ENCODE peak calls at places on chromosomes 4 and X, in six cellular contexts. One of them, this sample, is unnamed.

GRCh38 chrX:13699183-13699826 is 10.4 kb downstream of the RAB9A start:
- DNase-seq in A549: no peak
- DNase-seq in left ventricle myocardium inferior: no peak
- DNase-seq in AG04450: no peak
- DNase-seq in cardiac muscle cell: no peak
- DNase-seq in heart right ventricle: no peak
- DNase-seq in this sample: peak

GRCh38 chr4:144357970-144358369 is 217.5 kb upstream of the GYPA start:
- DNase-seq in A549: no peak
- DNase-seq in left ventricle myocardium inferior: no peak
- DNase-seq in AG04450: no peak
- DNase-seq in cardiac muscle cell: no peak
- DNase-seq in heart right ventricle: no peak
- DNase-seq in this sample: no peak

GRCh38 chrX:57821703-57822375 is 88.4 kb downstream of the ZXDA start:
- DNase-seq in A549: peak
- DNase-seq in left ventricle myocardium inferior: no peak
- DNase-seq in AG04450: peak
- DNase-seq in cardiac muscle cell: peak
- DNase-seq in heart right ventricle: no peak
- DNase-seq in this sample: no peak

GRCh38 chrX:154056739-154057367 is 37.2 kb upstream of the IRAK1 start:
- DNase-seq in A549: peak
- DNase-seq in left ventricle myocardium inferior: no peak
- DNase-seq in AG04450: no peak
- DNase-seq in cardiac muscle cell: no peak
- DNase-seq in heart right ventricle: no peak
- DNase-seq in this sample: no peak

GRCh38 chrX:18883961-18884765 is 99.8 kb downstream of the PHKA2 start:
- DNase-seq in A549: no peak
- DNase-seq in left ventricle myocardium inferior: no peak
- DNase-seq in AG04450: no peak
- DNase-seq in cardiac muscle cell: no peak
- DNase-seq in heart right ventricle: no peak
- DNase-seq in this sample: no peak

GRCh38 chr4:130849985-130850632 is 1754.2 kb downstream of the C4orf33 start:
- DNase-seq in A549: no peak
- DNase-seq in left ventricle myocardium inferior: no peak
- DNase-seq in AG04450: no peak
- DNase-seq in cardiac muscle cell: no peak
- DNase-seq in heart right ventricle: no peak
- DNase-seq in this sample: no peak

GRCh38 chr4:48779095-48779997 is 733 bp downstream of the FRYL start:
- DNase-seq in A549: peak
- DNase-seq in left ventricle myocardium inferior: peak
- DNase-seq in AG04450: no peak
- DNase-seq in cardiac muscle cell: peak
- DNase-seq in heart right ventricle: peak
- DNase-seq in this sample: peak

GRCh38 chrX:70504772-70505450 is 60.3 kb downstream of the DLG3 start:
- DNase-seq in A549: no peak
- DNase-seq in left ventricle myocardium inferior: no peak
- DNase-seq in AG04450: no peak
- DNase-seq in cardiac muscle cell: no peak
- DNase-seq in heart right ventricle: no peak
- DNase-seq in this sample: no peak

GRCh38 chrX:11341274-11342256 is 48.4 kb downstream of the AMELX start:
- DNase-seq in A549: peak
- DNase-seq in left ventricle myocardium inferior: peak
- DNase-seq in AG04450: no peak
- DNase-seq in cardiac muscle cell: no peak
- DNase-seq in heart right ventricle: peak
- DNase-seq in this sample: peak

GRCh38 chr4:100240008-100240407 is 49.7 kb upstream of the DDIT4L start:
- DNase-seq in A549: no peak
- DNase-seq in left ventricle myocardium inferior: peak
- DNase-seq in AG04450: no peak
- DNase-seq in cardiac muscle cell: no peak
- DNase-seq in heart right ventricle: peak
- DNase-seq in this sample: no peak

GRCh38 chrX:79147477-79147876 is 3.0 kb downstream of the GPR174 start:
- DNase-seq in A549: no peak
- DNase-seq in left ventricle myocardium inferior: no peak
- DNase-seq in AG04450: no peak
- DNase-seq in cardiac muscle cell: no peak
- DNase-seq in heart right ventricle: no peak
- DNase-seq in this sample: no peak

GRCh38 chrX:110397904-110398303 is 39.3 kb downstream of the RTL9 start:
- DNase-seq in A549: no peak
- DNase-seq in left ventricle myocardium inferior: no peak
- DNase-seq in AG04450: no peak
- DNase-seq in cardiac muscle cell: no peak
- DNase-seq in heart right ventricle: no peak
- DNase-seq in this sample: no peak

GRCh38 chrX:153032397-153033118 is 23.7 kb upstream of the PNMA3 start:
- DNase-seq in A549: peak
- DNase-seq in left ventricle myocardium inferior: peak
- DNase-seq in AG04450: no peak
- DNase-seq in cardiac muscle cell: peak
- DNase-seq in heart right ventricle: peak
- DNase-seq in this sample: peak

GRCh38 chr4:1633993-1634392 is 50.1 kb downstream of the FAM53A start:
- DNase-seq in A549: no peak
- DNase-seq in left ventricle myocardium inferior: no peak
- DNase-seq in AG04450: no peak
- DNase-seq in cardiac muscle cell: no peak
- DNase-seq in heart right ventricle: no peak
- DNase-seq in this sample: no peak

GRCh38 chr4:186260504-186261448 is 5.2 kb upstream of the F11 start:
- DNase-seq in A549: no peak
- DNase-seq in left ventricle myocardium inferior: no peak
- DNase-seq in AG04450: no peak
- DNase-seq in cardiac muscle cell: no peak
- DNase-seq in heart right ventricle: no peak
- DNase-seq in this sample: no peak

GRCh38 chr4:172998527-172999469 is 169.8 kb upstream of the GALNT7 start:
- DNase-seq in A549: peak
- DNase-seq in left ventricle myocardium inferior: no peak
- DNase-seq in AG04450: no peak
- DNase-seq in cardiac muscle cell: no peak
- DNase-seq in heart right ventricle: no peak
- DNase-seq in this sample: no peak

GRCh38 chr4:1493540-1494287 is 87.5 kb upstream of the NKX1-1 start:
- DNase-seq in A549: no peak
- DNase-seq in left ventricle myocardium inferior: no peak
- DNase-seq in AG04450: no peak
- DNase-seq in cardiac muscle cell: no peak
- DNase-seq in heart right ventricle: no peak
- DNase-seq in this sample: peak

GRCh38 chrX:15853586-15854079 is 980 bp downstream of the AP1S2 start:
- DNase-seq in A549: no peak
- DNase-seq in left ventricle myocardium inferior: no peak
- DNase-seq in AG04450: no peak
- DNase-seq in cardiac muscle cell: no peak
- DNase-seq in heart right ventricle: no peak
- DNase-seq in this sample: no peak

GRCh38 chr4:139921551-139922184 is 232.3 kb downstream of the MAML3 start:
- DNase-seq in A549: no peak
- DNase-seq in left ventricle myocardium inferior: no peak
- DNase-seq in AG04450: no peak
- DNase-seq in cardiac muscle cell: no peak
- DNase-seq in heart right ventricle: no peak
- DNase-seq in this sample: no peak

GRCh38 chr4:99462875-99463464 is 27.8 kb upstream of the ADH7 start:
- DNase-seq in A549: peak
- DNase-seq in left ventricle myocardium inferior: peak
- DNase-seq in AG04450: peak
- DNase-seq in cardiac muscle cell: peak
- DNase-seq in heart right ventricle: no peak
- DNase-seq in this sample: no peak

GRCh38 chrX:54198262-54198661 is 15.2 kb upstream of the FAM120C start:
- DNase-seq in A549: no peak
- DNase-seq in left ventricle myocardium inferior: no peak
- DNase-seq in AG04450: no peak
- DNase-seq in cardiac muscle cell: no peak
- DNase-seq in heart right ventricle: no peak
- DNase-seq in this sample: no peak

GRCh38 chrX:133985164-133986007 is at the start of gene GPC3:
- DNase-seq in A549: peak
- DNase-seq in left ventricle myocardium inferior: peak
- DNase-seq in AG04450: no peak
- DNase-seq in cardiac muscle cell: peak
- DNase-seq in heart right ventricle: peak
- DNase-seq in this sample: peak

GRCh38 chr4:176708771-176709311 is 83.9 kb downstream of the VEGFC start:
- DNase-seq in A549: no peak
- DNase-seq in left ventricle myocardium inferior: no peak
- DNase-seq in AG04450: no peak
- DNase-seq in cardiac muscle cell: no peak
- DNase-seq in heart right ventricle: no peak
- DNase-seq in this sample: no peak

GRCh38 chrX:23403849-23404248 is 69.2 kb downstream of the PTCHD1 start:
- DNase-seq in A549: peak
- DNase-seq in left ventricle myocardium inferior: no peak
- DNase-seq in AG04450: no peak
- DNase-seq in cardiac muscle cell: peak
- DNase-seq in heart right ventricle: no peak
- DNase-seq in this sample: no peak

GRCh38 chrX:119479845-119480244 is 11.6 kb downstream of the SLC25A5 start:
- DNase-seq in A549: no peak
- DNase-seq in left ventricle myocardium inferior: no peak
- DNase-seq in AG04450: no peak
- DNase-seq in cardiac muscle cell: no peak
- DNase-seq in heart right ventricle: no peak
- DNase-seq in this sample: no peak

GRCh38 chr4:1601533-1601835 is 82.6 kb downstream of the FAM53A start:
- DNase-seq in A549: no peak
- DNase-seq in left ventricle myocardium inferior: no peak
- DNase-seq in AG04450: no peak
- DNase-seq in cardiac muscle cell: no peak
- DNase-seq in heart right ventricle: peak
- DNase-seq in this sample: no peak

GRCh38 chrX:140050906-140051305 is 85.6 kb upstream of the CXorf66 start:
- DNase-seq in A549: peak
- DNase-seq in left ventricle myocardium inferior: no peak
- DNase-seq in AG04450: no peak
- DNase-seq in cardiac muscle cell: peak
- DNase-seq in heart right ventricle: no peak
- DNase-seq in this sample: no peak

GRCh38 chrX:56729152-56729557 is at the start of gene NBDY:
- DNase-seq in A549: peak
- DNase-seq in left ventricle myocardium inferior: peak
- DNase-seq in AG04450: no peak
- DNase-seq in cardiac muscle cell: peak
- DNase-seq in heart right ventricle: peak
- DNase-seq in this sample: peak

GRCh38 chr4:16196482-16197393 is 29.5 kb downstream of the TAPT1 start:
- DNase-seq in A549: peak
- DNase-seq in left ventricle myocardium inferior: no peak
- DNase-seq in AG04450: no peak
- DNase-seq in cardiac muscle cell: peak
- DNase-seq in heart right ventricle: no peak
- DNase-seq in this sample: no peak

GRCh38 chr4:180058731-180059215 is 2184.4 kb upstream of the TENM3 start:
- DNase-seq in A549: peak
- DNase-seq in left ventricle myocardium inferior: no peak
- DNase-seq in AG04450: no peak
- DNase-seq in cardiac muscle cell: peak
- DNase-seq in heart right ventricle: peak
- DNase-seq in this sample: peak

GRCh38 chr4:1602621-1603412 is 81.3 kb downstream of the FAM53A start:
- DNase-seq in A549: no peak
- DNase-seq in left ventricle myocardium inferior: no peak
- DNase-seq in AG04450: no peak
- DNase-seq in cardiac muscle cell: no peak
- DNase-seq in heart right ventricle: peak
- DNase-seq in this sample: peak

GRCh38 chr4:77044458-77045124 is 31.2 kb downstream of the CCNI start:
- DNase-seq in A549: peak
- DNase-seq in left ventricle myocardium inferior: no peak
- DNase-seq in AG04450: no peak
- DNase-seq in cardiac muscle cell: peak
- DNase-seq in heart right ventricle: no peak
- DNase-seq in this sample: no peak
- H3K27ac ChIP-seq in A549: no peak
- H3K27ac ChIP-seq in left ventricle myocardium inferior: no peak
- H3K27ac ChIP-seq in AG04450: no peak
- H3K27ac ChIP-seq in cardiac muscle cell: peak
- H3K27ac ChIP-seq in heart right ventricle: no peak
- H3K27ac ChIP-seq in this sample: no peak

GRCh38 chr4:38157592-38157991 is 197.4 kb downstream of the PTTG2 start:
- DNase-seq in A549: peak
- DNase-seq in left ventricle myocardium inferior: no peak
- DNase-seq in AG04450: no peak
- DNase-seq in cardiac muscle cell: no peak
- DNase-seq in heart right ventricle: no peak
- DNase-seq in this sample: no peak
- H3K27ac ChIP-seq in A549: peak
- H3K27ac ChIP-seq in left ventricle myocardium inferior: peak
- H3K27ac ChIP-seq in AG04450: no peak
- H3K27ac ChIP-seq in cardiac muscle cell: no peak
- H3K27ac ChIP-seq in heart right ventricle: no peak
- H3K27ac ChIP-seq in this sample: no peak

GRCh38 chrX:129982300-129983246 is at the start of gene BCORL1:
- DNase-seq in A549: peak
- DNase-seq in left ventricle myocardium inferior: peak
- DNase-seq in AG04450: peak
- DNase-seq in cardiac muscle cell: peak
- DNase-seq in heart right ventricle: peak
- DNase-seq in this sample: peak
- H3K27ac ChIP-seq in A549: peak
- H3K27ac ChIP-seq in left ventricle myocardium inferior: peak
- H3K27ac ChIP-seq in AG04450: no peak
- H3K27ac ChIP-seq in cardiac muscle cell: no peak
- H3K27ac ChIP-seq in heart right ventricle: peak
- H3K27ac ChIP-seq in this sample: peak

GRCh38 chr4:125390727-125391126 is 76.0 kb downstream of the FAT4 start:
- DNase-seq in A549: no peak
- DNase-seq in left ventricle myocardium inferior: no peak
- DNase-seq in AG04450: no peak
- DNase-seq in cardiac muscle cell: no peak
- DNase-seq in heart right ventricle: no peak
- DNase-seq in this sample: no peak

GRCh38 chr4:125387770-125388169 is 73.0 kb downstream of the FAT4 start:
- DNase-seq in A549: no peak
- DNase-seq in left ventricle myocardium inferior: no peak
- DNase-seq in AG04450: no peak
- DNase-seq in cardiac muscle cell: no peak
- DNase-seq in heart right ventricle: no peak
- DNase-seq in this sample: no peak

GRCh38 chr4:125388653-125389052 is 73.9 kb downstream of the FAT4 start:
- DNase-seq in A549: no peak
- DNase-seq in left ventricle myocardium inferior: no peak
- DNase-seq in AG04450: peak
- DNase-seq in cardiac muscle cell: no peak
- DNase-seq in heart right ventricle: no peak
- DNase-seq in this sample: no peak

GRCh38 chr4:125390126-125390525 is 75.4 kb downstream of the FAT4 start:
- DNase-seq in A549: no peak
- DNase-seq in left ventricle myocardium inferior: no peak
- DNase-seq in AG04450: peak
- DNase-seq in cardiac muscle cell: no peak
- DNase-seq in heart right ventricle: no peak
- DNase-seq in this sample: no peak

GRCh38 chr4:125389713-125390112 is 75.0 kb downstream of the FAT4 start:
- DNase-seq in A549: peak
- DNase-seq in left ventricle myocardium inferior: no peak
- DNase-seq in AG04450: peak
- DNase-seq in cardiac muscle cell: no peak
- DNase-seq in heart right ventricle: no peak
- DNase-seq in this sample: no peak
- H3K27ac ChIP-seq in A549: peak
- H3K27ac ChIP-seq in left ventricle myocardium inferior: peak
- H3K27ac ChIP-seq in AG04450: peak
- H3K27ac ChIP-seq in cardiac muscle cell: no peak
- H3K27ac ChIP-seq in heart right ventricle: peak
- H3K27ac ChIP-seq in this sample: peak

This sample was measured in psoas muscle.